ENCODE peak calls at places on chromosomes 16 and 17, in ten cellular contexts. One of them, this sample, is unnamed.

GRCh38 chr17:39688475-39688835 is 598 bp upstream of the PGAP3 start:
- DNase-seq in prostate gland: no peak
- DNase-seq in fibroblast of villous mesenchyme: no peak
- DNase-seq in IMR-90: peak
- DNase-seq in uterus: no peak
- DNase-seq in esophagus squamous epithelium: no peak
- DNase-seq in neuronal stem cell: no peak
- DNase-seq in A549: no peak
- DNase-seq in left ventricle myocardium inferior: no peak
- DNase-seq in ovary: no peak
- DNase-seq in this sample: no peak

GRCh38 chr17:46832306-46832895 is 13.9 kb upstream of the WNT3 start:
- DNase-seq in prostate gland: no peak
- DNase-seq in esophagus squamous epithelium: no peak
- DNase-seq in left ventricle myocardium inferior: no peak
- DNase-seq in fibroblast of villous mesenchyme: no peak
- DNase-seq in uterus: no peak
- DNase-seq in neuronal stem cell: peak
- DNase-seq in ovary: no peak
- DNase-seq in IMR-90: no peak
- DNase-seq in A549: no peak
- DNase-seq in this sample: no peak

GRCh38 chr17:17146791-17147406 is 59.2 kb downstream of the PLD6 start:
- DNase-seq in fibroblast of villous mesenchyme: no peak
- DNase-seq in A549: peak
- DNase-seq in uterus: peak
- DNase-seq in ovary: no peak
- DNase-seq in left ventricle myocardium inferior: no peak
- DNase-seq in prostate gland: no peak
- DNase-seq in IMR-90: no peak
- DNase-seq in neuronal stem cell: no peak
- DNase-seq in esophagus squamous epithelium: no peak
- DNase-seq in this sample: peak

GRCh38 chr16:78684040-78684611 is 584.7 kb downstream of the WWOX start:
- DNase-seq in esophagus squamous epithelium: no peak
- DNase-seq in neuronal stem cell: no peak
- DNase-seq in A549: peak
- DNase-seq in fibroblast of villous mesenchyme: peak
- DNase-seq in uterus: peak
- DNase-seq in prostate gland: no peak
- DNase-seq in left ventricle myocardium inferior: peak
- DNase-seq in ovary: no peak
- DNase-seq in IMR-90: peak
- DNase-seq in this sample: no peak

GRCh38 chr16:48892884-48893283 is 282.9 kb upstream of the N4BP1 start:
- DNase-seq in uterus: no peak
- DNase-seq in ovary: no peak
- DNase-seq in fibroblast of villous mesenchyme: no peak
- DNase-seq in IMR-90: no peak
- DNase-seq in esophagus squamous epithelium: no peak
- DNase-seq in neuronal stem cell: no peak
- DNase-seq in A549: no peak
- DNase-seq in prostate gland: no peak
- DNase-seq in left ventricle myocardium inferior: no peak
- DNase-seq in this sample: peak

GRCh38 chr16:77896357-77896972 is 108.1 kb downstream of the VAT1L start:
- DNase-seq in ovary: no peak
- DNase-seq in A549: no peak
- DNase-seq in IMR-90: no peak
- DNase-seq in left ventricle myocardium inferior: no peak
- DNase-seq in esophagus squamous epithelium: no peak
- DNase-seq in fibroblast of villous mesenchyme: no peak
- DNase-seq in uterus: no peak
- DNase-seq in prostate gland: no peak
- DNase-seq in neuronal stem cell: no peak
- DNase-seq in this sample: no peak

GRCh38 chr17:63973930-63974593 is 1.3 kb upstream of the SCN4A start:
- DNase-seq in fibroblast of villous mesenchyme: no peak
- DNase-seq in esophagus squamous epithelium: no peak
- DNase-seq in ovary: peak
- DNase-seq in left ventricle myocardium inferior: no peak
- DNase-seq in uterus: no peak
- DNase-seq in A549: peak
- DNase-seq in prostate gland: no peak
- DNase-seq in neuronal stem cell: no peak
- DNase-seq in IMR-90: peak
- DNase-seq in this sample: no peak

GRCh38 chr17:44741316-44741715 is 17.5 kb upstream of the ADAM11 start:
- DNase-seq in fibroblast of villous mesenchyme: no peak
- DNase-seq in prostate gland: no peak
- DNase-seq in A549: no peak
- DNase-seq in left ventricle myocardium inferior: no peak
- DNase-seq in uterus: no peak
- DNase-seq in ovary: no peak
- DNase-seq in IMR-90: no peak
- DNase-seq in neuronal stem cell: no peak
- DNase-seq in esophagus squamous epithelium: no peak
- DNase-seq in this sample: no peak

GRCh38 chr16:3672571-3673041 is 18.1 kb downstream of the DNASE1 start:
- DNase-seq in esophagus squamous epithelium: no peak
- DNase-seq in fibroblast of villous mesenchyme: no peak
- DNase-seq in neuronal stem cell: no peak
- DNase-seq in ovary: no peak
- DNase-seq in prostate gland: no peak
- DNase-seq in A549: no peak
- DNase-seq in IMR-90: no peak
- DNase-seq in left ventricle myocardium inferior: no peak
- DNase-seq in uterus: no peak
- DNase-seq in this sample: no peak

GRCh38 chr16:3675601-3676130 is 21.2 kb downstream of the DNASE1 start:
- DNase-seq in uterus: no peak
- DNase-seq in left ventricle myocardium inferior: no peak
- DNase-seq in neuronal stem cell: no peak
- DNase-seq in prostate gland: no peak
- DNase-seq in fibroblast of villous mesenchyme: no peak
- DNase-seq in A549: no peak
- DNase-seq in ovary: no peak
- DNase-seq in IMR-90: no peak
- DNase-seq in esophagus squamous epithelium: no peak
- DNase-seq in this sample: no peak

GRCh38 chr16:3673676-3674377 is 19.3 kb downstream of the DNASE1 start:
- DNase-seq in prostate gland: no peak
- DNase-seq in esophagus squamous epithelium: no peak
- DNase-seq in fibroblast of villous mesenchyme: no peak
- DNase-seq in uterus: no peak
- DNase-seq in A549: no peak
- DNase-seq in neuronal stem cell: no peak
- DNase-seq in ovary: no peak
- DNase-seq in left ventricle myocardium inferior: no peak
- DNase-seq in IMR-90: no peak
- DNase-seq in this sample: no peak

GRCh38 chr16:3673201-3673600 is 18.7 kb downstream of the DNASE1 start:
- DNase-seq in esophagus squamous epithelium: no peak
- DNase-seq in fibroblast of villous mesenchyme: no peak
- DNase-seq in IMR-90: no peak
- DNase-seq in left ventricle myocardium inferior: no peak
- DNase-seq in ovary: no peak
- DNase-seq in uterus: no peak
- DNase-seq in A549: no peak
- DNase-seq in prostate gland: no peak
- DNase-seq in neuronal stem cell: no peak
- DNase-seq in this sample: no peak

DNA sequence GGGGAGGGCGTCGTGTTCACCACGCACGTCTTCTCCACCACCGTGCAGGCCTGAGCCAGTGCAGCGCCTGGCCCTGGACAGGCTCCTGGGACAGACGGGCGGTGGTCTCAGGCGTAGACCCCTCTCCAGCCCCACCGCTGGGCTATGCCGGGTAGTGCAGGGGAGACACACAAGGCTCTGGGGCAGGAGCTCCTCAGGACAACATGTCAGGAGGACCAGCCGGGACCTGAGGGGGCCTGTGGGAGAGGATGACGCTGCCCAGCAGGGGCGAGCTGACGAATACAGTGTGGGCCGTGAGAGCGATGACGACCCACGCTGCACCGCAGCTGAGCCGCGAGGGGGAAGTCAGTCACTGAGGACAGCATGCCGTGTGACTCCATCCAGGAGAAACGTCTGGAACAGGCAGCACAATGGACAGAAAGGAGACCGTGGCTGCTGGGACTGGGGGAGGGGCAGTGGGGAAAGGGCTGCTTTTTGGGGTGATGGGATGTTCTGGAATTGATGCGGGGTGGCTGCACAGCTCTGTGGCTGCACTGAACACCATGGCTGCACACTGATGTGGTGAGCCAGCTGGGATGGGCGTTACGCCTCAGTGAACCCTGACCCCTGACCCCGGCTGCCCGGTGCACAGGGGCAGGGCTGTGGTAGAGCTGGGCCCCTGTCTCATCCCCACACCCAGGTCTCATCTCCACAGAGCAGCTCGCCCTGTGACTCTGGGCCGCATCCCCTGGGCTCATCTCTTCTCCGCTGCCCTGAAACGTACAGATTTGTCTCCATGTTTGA is 20.2 kb downstream of the DNASE1 start:
- DNase-seq in left ventricle myocardium inferior: no peak
- DNase-seq in neuronal stem cell: no peak
- DNase-seq in uterus: no peak
- DNase-seq in fibroblast of villous mesenchyme: no peak
- DNase-seq in A549: no peak
- DNase-seq in prostate gland: no peak
- DNase-seq in esophagus squamous epithelium: no peak
- DNase-seq in IMR-90: no peak
- DNase-seq in ovary: no peak
- DNase-seq in this sample: no peak
- H3K4me3 ChIP-seq in left ventricle myocardium inferior: no peak
- H3K4me3 ChIP-seq in neuronal stem cell: no peak
- H3K4me3 ChIP-seq in uterus: no peak
- H3K4me3 ChIP-seq in fibroblast of villous mesenchyme: no peak
- H3K4me3 ChIP-seq in A549: no peak
- H3K4me3 ChIP-seq in prostate gland: no peak
- H3K4me3 ChIP-seq in esophagus squamous epithelium: no peak
- H3K4me3 ChIP-seq in IMR-90: no peak
- H3K4me3 ChIP-seq in ovary: no peak
- H3K4me3 ChIP-seq in this sample: no peak

DNA sequence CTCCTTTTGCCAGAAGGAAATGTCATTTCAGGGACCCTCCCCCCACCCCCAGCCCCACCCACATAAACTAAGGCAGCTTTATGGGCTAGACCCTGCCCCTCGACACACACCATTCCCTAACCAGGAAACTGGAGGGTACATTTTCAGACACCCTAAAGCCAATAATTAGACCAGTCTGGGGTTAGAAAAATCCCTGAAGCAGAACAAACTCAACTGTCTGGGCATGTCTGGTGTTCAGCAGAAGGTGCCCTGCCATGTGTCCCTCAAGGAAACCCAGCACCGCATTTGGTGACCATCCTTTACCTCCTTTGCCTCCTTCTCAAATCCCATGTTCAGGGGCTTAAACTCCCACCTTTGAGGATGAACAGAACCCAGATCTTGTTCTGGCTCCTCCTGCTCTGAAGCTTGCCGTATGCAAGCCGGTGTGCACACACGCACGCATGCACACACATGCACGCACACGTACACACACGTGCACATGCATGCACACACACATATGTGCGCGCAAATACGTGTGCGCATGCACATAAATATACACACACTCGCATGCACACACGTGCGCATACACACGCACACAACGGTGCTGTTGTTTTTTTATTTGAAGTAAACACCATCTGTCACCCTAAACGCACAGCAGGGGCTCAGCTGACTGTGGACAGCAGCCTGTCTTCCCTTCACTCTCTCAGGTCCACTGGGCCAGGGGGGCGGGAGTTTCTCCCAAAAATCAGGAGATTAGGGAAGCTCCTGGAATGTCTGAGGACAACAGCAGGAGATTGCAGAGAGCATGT is 156.8 kb upstream of the TNRC6C start:
- DNase-seq in uterus: no peak
- DNase-seq in left ventricle myocardium inferior: no peak
- DNase-seq in prostate gland: no peak
- DNase-seq in neuronal stem cell: no peak
- DNase-seq in A549: no peak
- DNase-seq in esophagus squamous epithelium: no peak
- DNase-seq in ovary: no peak
- DNase-seq in IMR-90: no peak
- DNase-seq in fibroblast of villous mesenchyme: no peak
- DNase-seq in this sample: no peak
- H3K4me3 ChIP-seq in uterus: no peak
- H3K4me3 ChIP-seq in left ventricle myocardium inferior: no peak
- H3K4me3 ChIP-seq in prostate gland: no peak
- H3K4me3 ChIP-seq in neuronal stem cell: no peak
- H3K4me3 ChIP-seq in A549: no peak
- H3K4me3 ChIP-seq in esophagus squamous epithelium: no peak
- H3K4me3 ChIP-seq in ovary: no peak
- H3K4me3 ChIP-seq in IMR-90: no peak
- H3K4me3 ChIP-seq in fibroblast of villous mesenchyme: no peak
- H3K4me3 ChIP-seq in this sample: no peak

GRCh38 chr17:48614904-48615211 is 234 bp downstream of the HOXB8 start:
- DNase-seq in IMR-90: no peak
- DNase-seq in left ventricle myocardium inferior: no peak
- DNase-seq in esophagus squamous epithelium: no peak
- DNase-seq in A549: no peak
- DNase-seq in ovary: no peak
- DNase-seq in fibroblast of villous mesenchyme: no peak
- DNase-seq in neuronal stem cell: no peak
- DNase-seq in uterus: no peak
- DNase-seq in prostate gland: no peak
- DNase-seq in this sample: no peak

GRCh38 chr17:48615212-48615962 is at the start of gene HOXB8:
- DNase-seq in uterus: no peak
- DNase-seq in neuronal stem cell: no peak
- DNase-seq in prostate gland: no peak
- DNase-seq in esophagus squamous epithelium: no peak
- DNase-seq in ovary: no peak
- DNase-seq in A549: no peak
- DNase-seq in left ventricle myocardium inferior: no peak
- DNase-seq in fibroblast of villous mesenchyme: no peak
- DNase-seq in IMR-90: no peak
- DNase-seq in this sample: no peak

GRCh38 chr17:48616719-48617514 is 1.8 kb upstream of the HOXB8 start:
- DNase-seq in IMR-90: no peak
- DNase-seq in uterus: no peak
- DNase-seq in left ventricle myocardium inferior: no peak
- DNase-seq in ovary: no peak
- DNase-seq in esophagus squamous epithelium: no peak
- DNase-seq in prostate gland: no peak
- DNase-seq in fibroblast of villous mesenchyme: no peak
- DNase-seq in neuronal stem cell: no peak
- DNase-seq in A549: no peak
- DNase-seq in this sample: no peak

GRCh38 chr17:48617515-48618365 is 2.6 kb upstream of the HOXB8 start:
- DNase-seq in neuronal stem cell: no peak
- DNase-seq in fibroblast of villous mesenchyme: no peak
- DNase-seq in prostate gland: no peak
- DNase-seq in uterus: no peak
- DNase-seq in ovary: no peak
- DNase-seq in IMR-90: no peak
- DNase-seq in esophagus squamous epithelium: no peak
- DNase-seq in A549: no peak
- DNase-seq in left ventricle myocardium inferior: no peak
- DNase-seq in this sample: no peak

DNA sequence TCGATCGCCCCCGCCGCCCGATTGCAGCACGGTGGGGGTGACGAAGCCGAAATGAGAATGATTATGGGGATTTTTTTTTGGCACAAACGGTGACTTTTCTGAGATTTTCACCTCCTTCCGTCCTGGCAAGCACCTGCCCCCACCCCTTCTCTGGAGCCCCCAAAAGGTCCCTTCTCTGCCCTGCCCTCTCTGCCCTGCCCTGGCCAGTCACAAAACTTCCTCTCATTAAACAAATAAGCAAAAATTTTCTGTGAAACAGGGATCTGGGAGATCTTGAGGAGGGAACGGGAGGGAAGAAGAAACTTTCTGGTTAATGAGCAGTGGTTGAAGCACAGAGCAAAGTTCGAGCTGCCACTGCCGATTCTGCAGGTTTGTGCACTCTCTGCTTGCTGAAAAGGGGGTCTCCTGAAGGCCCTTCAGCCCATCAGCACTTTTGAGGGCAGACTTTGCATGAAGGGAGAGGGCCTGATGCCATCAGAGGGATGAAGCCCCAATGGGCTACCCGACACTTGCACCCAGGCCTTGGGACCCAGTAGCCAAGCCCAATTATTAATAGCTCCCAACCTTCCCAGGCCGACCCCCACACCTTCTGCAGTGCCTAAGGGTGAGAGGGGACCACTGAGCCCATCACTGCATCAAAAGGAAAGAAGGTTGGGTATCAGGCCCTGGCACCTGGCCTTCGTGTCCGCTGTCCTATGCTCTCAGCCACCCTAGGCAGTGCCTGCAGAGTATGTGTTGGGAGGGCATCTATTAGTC is 1.0 kb upstream of the HOXB8 start:
- DNase-seq in uterus: no peak
- DNase-seq in left ventricle myocardium inferior: no peak
- DNase-seq in neuronal stem cell: no peak
- DNase-seq in ovary: no peak
- DNase-seq in IMR-90: no peak
- DNase-seq in esophagus squamous epithelium: no peak
- DNase-seq in prostate gland: no peak
- DNase-seq in fibroblast of villous mesenchyme: no peak
- DNase-seq in A549: no peak
- DNase-seq in this sample: no peak
- H3K4me3 ChIP-seq in uterus: no peak
- H3K4me3 ChIP-seq in left ventricle myocardium inferior: no peak
- H3K4me3 ChIP-seq in neuronal stem cell: no peak
- H3K4me3 ChIP-seq in ovary: no peak
- H3K4me3 ChIP-seq in IMR-90: no peak
- H3K4me3 ChIP-seq in esophagus squamous epithelium: no peak
- H3K4me3 ChIP-seq in prostate gland: no peak
- H3K4me3 ChIP-seq in fibroblast of villous mesenchyme: no peak
- H3K4me3 ChIP-seq in A549: no peak
- H3K4me3 ChIP-seq in this sample: no peak

DNA sequence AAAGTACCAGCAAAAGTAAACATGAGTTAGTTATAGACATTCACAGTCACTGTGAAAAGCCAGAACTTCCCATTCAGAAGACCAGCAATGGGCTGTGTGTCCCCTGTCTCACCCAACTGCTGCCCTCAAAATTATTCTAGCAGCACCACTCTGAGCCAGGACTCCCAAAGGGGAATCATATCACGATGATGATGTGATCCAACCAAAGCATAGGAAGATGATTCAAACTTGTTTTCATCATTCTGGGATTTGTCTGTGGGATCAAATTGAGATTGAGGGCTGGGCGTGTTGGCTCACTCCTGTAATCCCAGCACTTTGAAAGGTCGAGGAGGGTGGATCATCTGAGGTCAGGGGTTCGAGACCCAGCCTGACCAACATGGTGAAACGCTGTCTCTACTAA is 6.4 kb upstream of the NAT9 start:
- DNase-seq in ovary: no peak
- DNase-seq in neuronal stem cell: no peak
- DNase-seq in uterus: no peak
- DNase-seq in fibroblast of villous mesenchyme: no peak
- DNase-seq in esophagus squamous epithelium: no peak
- DNase-seq in IMR-90: no peak
- DNase-seq in prostate gland: no peak
- DNase-seq in A549: no peak
- DNase-seq in left ventricle myocardium inferior: no peak
- DNase-seq in this sample: no peak
- H3K4me3 ChIP-seq in ovary: no peak
- H3K4me3 ChIP-seq in neuronal stem cell: no peak
- H3K4me3 ChIP-seq in uterus: no peak
- H3K4me3 ChIP-seq in fibroblast of villous mesenchyme: no peak
- H3K4me3 ChIP-seq in esophagus squamous epithelium: no peak
- H3K4me3 ChIP-seq in IMR-90: no peak
- H3K4me3 ChIP-seq in prostate gland: no peak
- H3K4me3 ChIP-seq in A549: no peak
- H3K4me3 ChIP-seq in left ventricle myocardium inferior: no peak
- H3K4me3 ChIP-seq in this sample: no peak